ENCODE peak calls at places on chromosomes 5 and 9, in four cellular contexts. U is upper lobe of left lung, D is A549, P is K562. A is an unnamed sample. For H3K9me3, the result is how much of the 10 kb centered on the place peaks cover.

GRCh38 chr9:92616199-92617129 is 53.5 kb downstream of the IPPK start:
- ATAC-seq in P (no peak), D (no peak), U (peak), A (peak)

GRCh38 chr9:87267251-87267679 is 230.4 kb upstream of the DAPK1 start:
- ATAC-seq in D (no peak), U (no peak), P (no peak), A (peak)

GRCh38 chr9:38642951-38643350 is 22.6 kb upstream of the ANKRD18A start:
- ATAC-seq in D (no peak), P (no peak), U (no peak), A (no peak)

GRCh38 chr5:137320056-137321045 is 178.8 kb downstream of the SPOCK1 start:
- ATAC-seq in U (no peak), D (peak), P (peak), A (no peak)

GRCh38 chr9:106992186-106992585 is 129.2 kb downstream of the ZNF462 start:
- ATAC-seq in P (no peak), U (no peak), D (no peak), A (no peak)

GRCh38 chr9:110832916-110833315 is 164.3 kb downstream of the MUSK start:
- ATAC-seq in D (no peak), U (no peak), P (no peak), A (no peak)

GRCh38 chr5:9447691-9448090 is 98.2 kb downstream of the SEMA5A start:
- ATAC-seq in P (no peak), D (no peak), U (no peak), A (no peak)

GRCh38 chr9:137304383-137305059 is 2.5 kb upstream of the NRARP start:
- ATAC-seq in U (no peak), P (no peak), D (no peak), A (no peak)

GRCh38 chr5:67268233-67269011 is 71.8 kb upstream of the CD180 start:
- ATAC-seq in U (peak), P (no peak), D (peak), A (peak)

GRCh38 chr5:14202462-14202861 is 59.3 kb downstream of the TRIO start:
- ATAC-seq in D (no peak), P (peak), U (no peak), A (no peak)

GRCh38 chr5:135048930-135049329 is 14.9 kb upstream of the PITX1 start:
- ATAC-seq in U (no peak), D (no peak), P (no peak), A (no peak)

GRCh38 chr9:9790216-9790872 is 822.5 kb downstream of the PTPRD start:
- ATAC-seq in D (no peak), P (no peak), U (no peak), A (no peak)

GRCh38 chr5:128966846-128967245 is 1.6 kb downstream of the SLC27A6 start:
- ATAC-seq in D (no peak), P (no peak), U (no peak), A (no peak)
- H3K4me3 ChIP-seq in D (no peak), P (no peak), U (no peak), A (peak)

GRCh38 chr9:135332516-135332915 is 147.1 kb upstream of the PPP1R26 start:
- ATAC-seq in P (no peak), D (no peak), U (no peak), A (no peak)
- H3K9me3 ChIP-seq in P (under half), D (under half), U (under half), A (under half)

DNA sequence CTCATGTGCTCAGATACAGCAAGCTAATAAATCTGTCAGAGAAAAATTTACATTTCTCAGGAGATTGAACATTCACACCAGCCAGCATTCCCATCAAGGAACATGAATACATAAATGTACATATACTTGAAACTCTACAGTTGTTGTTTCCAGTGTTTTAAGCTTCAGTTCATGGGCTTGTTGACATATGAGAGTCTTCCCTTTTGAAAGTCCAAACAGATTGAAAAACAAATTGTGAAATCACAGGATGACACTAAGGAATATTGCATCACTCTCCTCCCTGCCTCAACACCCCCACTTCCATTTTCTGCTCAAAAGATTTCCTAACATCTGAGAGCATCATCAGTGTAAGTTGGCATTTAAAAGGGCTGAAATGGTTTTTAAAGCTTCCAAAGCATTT is 81.7 kb downstream of the ARRDC3 start:
- ATAC-seq in D (peak), P (no peak), U (no peak), A (peak)
- TF ChIP-seq EP300 in D (no peak), P (no peak), U (peak), A (no peak)

DNA sequence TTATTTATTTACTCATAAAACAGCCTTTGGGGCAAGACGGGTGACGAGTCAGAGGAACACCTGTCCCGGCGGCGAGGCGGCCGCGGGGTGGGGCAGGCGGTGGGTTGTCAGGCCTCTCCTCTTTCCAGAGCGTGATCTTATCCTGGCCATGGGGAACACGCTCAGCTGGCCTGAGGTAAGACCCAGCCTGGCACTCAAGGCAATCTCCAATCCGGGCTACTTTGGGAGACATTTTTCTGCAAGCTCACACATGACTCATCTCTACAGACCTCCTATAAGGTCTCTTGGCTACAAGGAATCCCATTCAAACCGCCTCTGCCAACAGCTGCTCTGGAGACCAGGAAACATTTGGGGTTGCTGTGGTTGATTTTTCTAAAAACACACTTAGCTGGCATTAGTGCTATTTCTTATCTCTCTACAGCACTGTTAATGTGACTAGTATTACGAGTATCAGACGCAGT is 6.2 kb downstream of the RAPGEF1 start:
- ATAC-seq in D (peak), U (no peak), P (peak), A (peak)
- H3K4me3 ChIP-seq in D (peak), U (no peak), P (no peak), A (no peak)

A was measured in gastroesophageal sphincter.